ENCODE peak calls at places on chromosomes 3 and 15, in five cellular contexts. J, Q, T, V and G are unnamed samples.

GRCh38 chr3:138202945-138203701 is 16.0 kb downstream of the ARMC8 start:
- DNase-seq in J (no peak), Q (no peak), T (no peak), V (no peak), G (no peak)

GRCh38 chr15:82298520-82298919 is 35.9 kb downstream of the SAXO2 start:
- DNase-seq in J (no peak), Q (no peak), T (no peak), V (no peak), G (no peak)

GRCh38 chr3:127407026-127407939 is 119.4 kb upstream of the PRR20G start:
- DNase-seq in J (no peak), Q (no peak), T (peak), V (no peak), G (no peak)

GRCh38 chr3:194333981-194334320 is 17.2 kb downstream of the CPN2 start:
- DNase-seq in J (no peak), Q (no peak), T (no peak), V (no peak), G (no peak)

GRCh38 chr15:43238691-43239131 is 17.9 kb upstream of the EPB42 start:
- DNase-seq in J (no peak), Q (peak), T (no peak), V (no peak), G (no peak)

GRCh38 chr3:190058486-190059241 is 62.0 kb downstream of the P3H2 start:
- DNase-seq in J (no peak), Q (no peak), T (no peak), V (no peak), G (no peak)

GRCh38 chr15:92011611-92012367 is 158.3 kb downstream of the SLCO3A1 start:
- DNase-seq in J (no peak), Q (no peak), T (no peak), V (no peak), G (no peak)

GRCh38 chr15:76185716-76186115 is 125.6 kb downstream of the ETFA start:
- DNase-seq in J (peak), Q (peak), T (no peak), V (peak), G (no peak)

GRCh38 chr15:95932676-95933075 is 397.8 kb upstream of the NR2F2 start:
- DNase-seq in J (peak), Q (no peak), T (no peak), V (no peak), G (no peak)

GRCh38 chr3:50168791-50169190 is 13.7 kb downstream of the SEMA3F start:
- DNase-seq in J (no peak), Q (no peak), T (no peak), V (no peak), G (no peak)

GRCh38 chr3:143847787-143848631 is at the start of gene SLC9A9:
- DNase-seq in J (no peak), Q (no peak), T (no peak), V (no peak), G (peak)

GRCh38 chr3:182967218-182968204 is 12.8 kb downstream of the DCUN1D1 start:
- DNase-seq in J (no peak), Q (no peak), T (no peak), V (no peak), G (no peak)

GRCh38 chr15:78302579-78302978 is 3.2 kb upstream of the SKIC8 start:
- DNase-seq in J (no peak), Q (no peak), T (no peak), V (no peak), G (no peak)

GRCh38 chr3:69241769-69242168 is 119.4 kb upstream of the LMOD3 start:
- DNase-seq in J (no peak), Q (no peak), T (no peak), V (no peak), G (peak)

GRCh38 chr3:40842714-40843113 is 318.0 kb downstream of the ZNF621 start:
- DNase-seq in J (no peak), Q (no peak), T (no peak), V (no peak), G (no peak)

GRCh38 chr3:124773351-124774304 is 43.4 kb downstream of the UMPS start:
- DNase-seq in J (no peak), Q (no peak), T (no peak), V (no peak), G (no peak)

GRCh38 chr15:69953816-69954215 is 143.9 kb downstream of the TLE3 start:
- DNase-seq in J (no peak), Q (no peak), T (no peak), V (no peak), G (no peak)

GRCh38 chr3:33575313-33575712 is 135.1 kb upstream of the UBP1 start:
- DNase-seq in J (no peak), Q (no peak), T (no peak), V (no peak), G (no peak)

GRCh38 chr15:80367661-80368060 is 36.5 kb upstream of the ARNT2 start:
- DNase-seq in J (no peak), Q (no peak), T (no peak), V (no peak), G (no peak)

GRCh38 chr3:182709306-182709705 is 84.0 kb upstream of the ATP11B start:
- DNase-seq in J (no peak), Q (no peak), T (no peak), V (no peak), G (no peak)

GRCh38 chr15:95799286-95800187 is 531.0 kb upstream of the NR2F2 start:
- DNase-seq in J (no peak), Q (peak), T (no peak), V (no peak), G (no peak)

GRCh38 chr3:14787630-14788029 is 31.1 kb upstream of the FGD5 start:
- DNase-seq in J (no peak), Q (peak), T (no peak), V (no peak), G (no peak)

GRCh38 chr3:195100903-195101591 is 169.9 kb downstream of the XXYLT1 start:
- DNase-seq in J (no peak), Q (no peak), T (peak), V (no peak), G (no peak)

GRCh38 chr3:36814776-36815175 is 50.4 kb upstream of the DCLK3 start:
- DNase-seq in J (no peak), Q (no peak), T (no peak), V (no peak), G (no peak)

GRCh38 chr15:68205949-68206539 is 912 bp upstream of the CALML4 start:
- DNase-seq in J (no peak), Q (no peak), T (no peak), V (peak), G (no peak)

GRCh38 chr3:194458122-194458521 is 28.7 kb downstream of the ATP13A3 start:
- DNase-seq in J (no peak), Q (no peak), T (no peak), V (no peak), G (no peak)

GRCh38 chr3:71103430-71103881 is 480.1 kb downstream of the FOXP1 start:
- DNase-seq in J (no peak), Q (peak), T (peak), V (no peak), G (no peak)

DNA sequence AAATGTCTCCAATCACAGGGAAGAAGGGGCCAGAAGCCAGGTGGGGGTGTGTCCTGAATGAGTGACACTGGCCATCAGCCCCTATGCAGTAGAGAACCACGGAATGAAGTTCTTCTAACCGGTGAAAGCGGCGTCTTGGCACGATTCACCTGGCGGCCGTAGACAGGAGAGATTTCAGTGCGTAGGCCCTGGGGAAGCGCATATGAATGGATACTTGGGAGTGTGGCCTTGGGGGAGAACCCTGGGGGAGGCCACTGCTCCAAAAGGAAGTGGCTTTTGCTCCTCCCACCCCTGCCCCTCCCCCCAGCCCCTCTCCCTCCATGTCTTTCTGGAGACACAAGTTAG is 43.6 kb downstream of the RBPMS2 start:
- DNase-seq in J (no peak), Q (no peak), T (no peak), V (no peak), G (no peak)
- TF ChIP-seq ZBTB33 in J (no peak), Q (no peak), T (no peak), V (no peak), G (no peak)

GRCh38 chr3:188507244-188507720 is 353.3 kb downstream of the LPP start:
- DNase-seq in J (no peak), Q (peak), T (no peak), V (no peak), G (no peak)
- TF ChIP-seq ZBTB33 in J (no peak), Q (peak), T (no peak), V (no peak), G (no peak)

GRCh38 chr15:71153823-71154524 is 38.7 kb downstream of the THSD4 start:
- DNase-seq in J (no peak), Q (no peak), T (no peak), V (no peak), G (no peak)
- TF ChIP-seq ZBTB33 in J (no peak), Q (no peak), T (no peak), V (no peak), G (no peak)

DNA sequence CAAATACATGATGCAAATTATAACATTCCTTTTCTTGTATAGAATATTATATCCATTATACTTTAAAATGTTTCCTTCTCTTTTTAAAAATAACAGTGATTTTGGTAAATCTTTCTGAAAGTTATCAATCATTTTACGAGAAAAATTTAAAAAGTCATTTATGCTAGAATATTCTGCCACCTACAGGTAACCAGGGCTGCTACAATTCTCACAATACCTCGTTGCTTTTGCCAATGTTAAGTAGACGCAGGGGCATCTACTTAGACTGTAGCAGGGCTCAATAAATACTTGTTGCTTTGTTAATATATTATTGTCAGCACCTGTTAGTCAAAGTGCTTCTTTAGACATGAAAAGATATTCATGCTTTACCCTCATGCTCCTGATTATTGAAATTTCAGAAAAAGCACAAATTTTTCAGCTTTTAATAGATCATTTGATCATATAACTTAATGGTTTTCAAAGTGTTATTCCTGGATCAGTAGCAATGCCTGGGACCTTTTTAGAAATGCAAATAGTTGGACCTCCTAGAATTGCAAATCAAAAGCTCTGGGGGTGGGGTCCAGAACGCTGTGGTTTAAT is 223.5 kb upstream of the PDZRN3 start:
- DNase-seq in J (no peak), Q (peak), T (peak), V (peak), G (no peak)
- TF ChIP-seq ZBTB33 in J (no peak), Q (no peak), T (no peak), V (no peak), G (no peak)

GRCh38 chr15:93524432-93524831 is 435.4 kb upstream of the RGMA start:
- DNase-seq in J (no peak), Q (no peak), T (no peak), V (no peak), G (no peak)
- TF ChIP-seq ZBTB33 in J (no peak), Q (no peak), T (no peak), V (no peak), G (no peak)